ENCODE peak calls at places on chromosomes 16 and 17, in six cellular contexts. L, S, X, V, E and B are unnamed samples.

GRCh38 chr17:77666881-77667395 is 291.6 kb upstream of the TNRC6C start:
- DNase-seq in L (no peak), S (no peak), X (no peak), V (peak), E (no peak), B (no peak)

GRCh38 chr16:87445486-87445885 is 47.3 kb downstream of the ZCCHC14 start:
- DNase-seq in L (no peak), S (no peak), X (no peak), V (no peak), E (no peak), B (no peak)

GRCh38 chr17:67605259-67605912 is 112.3 kb upstream of the NOL11 start:
- DNase-seq in L (no peak), S (no peak), X (peak), V (no peak), E (peak), B (no peak)

GRCh38 chr17:79655672-79656290 is 44.9 kb upstream of the RBFOX3 start:
- DNase-seq in L (no peak), S (peak), X (no peak), V (no peak), E (no peak), B (peak)

GRCh38 chr17:1000597-1001490 is 3.9 kb downstream of the TIMM22 start:
- DNase-seq in L (no peak), S (no peak), X (no peak), V (no peak), E (no peak), B (peak)

GRCh38 chr17:77036841-77037381 is 103.9 kb upstream of the SEC14L1 start:
- DNase-seq in L (no peak), S (no peak), X (no peak), V (no peak), E (no peak), B (no peak)

GRCh38 chr16:75580-76501 is 2.2 kb upstream of the MPG start:
- DNase-seq in L (peak), S (no peak), X (peak), V (no peak), E (peak), B (peak)

GRCh38 chr17:41530062-41531048 is 2.2 kb upstream of the KRT19 start:
- DNase-seq in L (no peak), S (peak), X (no peak), V (no peak), E (no peak), B (no peak)

GRCh38 chr17:30243002-30243401 is 7.5 kb upstream of the SLC6A4 start:
- DNase-seq in L (no peak), S (no peak), X (no peak), V (no peak), E (no peak), B (no peak)

GRCh38 chr17:17269926-17270773 is 10.9 kb downstream of the COPS3 start:
- DNase-seq in L (peak), S (no peak), X (no peak), V (no peak), E (no peak), B (no peak)

GRCh38 chr17:71085238-71086033 is 916.1 kb downstream of the KCNJ2 start:
- DNase-seq in L (peak), S (peak), X (no peak), V (no peak), E (peak), B (no peak)

GRCh38 chr17:4633643-4634042 is 7.8 kb downstream of the ALOX15 start:
- DNase-seq in L (no peak), S (no peak), X (no peak), V (no peak), E (no peak), B (no peak)